ENCODE peak calls at places on chromosomes 11 and 22, in seven cellular contexts. S is lower lobe of right lung, U is trophoblast cell, P is heart right ventricle, V is ovary, R is colonic mucosa, W is neural progenitor cell. E is an unnamed sample. For H3K27me3, the result is how much of the 10 kb centered on the place peaks cover.

GRCh38 chr11:81071641-81072040 is 1630.8 kb upstream of the TENM4 start:
- DNase-seq in R (no peak), V (no peak), P (no peak), W (no peak), S (no peak), U (peak), E (no peak)

GRCh38 chr22:17552737-17553136 is 10.6 kb upstream of the SLC25A18 start:
- DNase-seq in S (peak), V (no peak), W (no peak), R (no peak), U (no peak), P (peak), E (no peak)

GRCh38 chr11:65071907-65072630 is 11.8 kb downstream of the CDCA5 start:
- DNase-seq in P (no peak), S (no peak), V (no peak), W (no peak), U (no peak), R (no peak), E (no peak)

GRCh38 chr11:115112779-115113178 is 391.4 kb downstream of the CADM1 start:
- DNase-seq in W (peak), P (no peak), U (no peak), S (no peak), R (no peak), V (no peak), E (no peak)

GRCh38 chr22:46673205-46673604 is 53.0 kb downstream of the GRAMD4 start:
- DNase-seq in V (no peak), S (no peak), U (peak), P (no peak), R (no peak), W (no peak), E (no peak)

GRCh38 chr22:22879675-22880029 is 8.0 kb upstream of the IGLL5 start:
- DNase-seq in W (no peak), P (no peak), U (no peak), V (no peak), R (no peak), S (no peak), E (no peak)

GRCh38 chr22:37338539-37339246 is 56.4 kb downstream of the CYTH4 start:
- DNase-seq in P (no peak), V (no peak), W (no peak), R (no peak), S (no peak), U (no peak), E (no peak)

GRCh38 chr11:880447-880846 is 30.2 kb downstream of the CHID1 start:
- DNase-seq in U (no peak), P (no peak), S (no peak), R (no peak), W (no peak), V (no peak), E (no peak)

GRCh38 chr22:30306629-30307016 is 17.3 kb upstream of the CASTOR1 start:
- DNase-seq in V (no peak), R (no peak), U (no peak), W (no peak), P (no peak), S (no peak), E (no peak)

GRCh38 chr22:30305906-30306628 is 16.8 kb upstream of the CASTOR1 start:
- DNase-seq in S (no peak), P (no peak), W (no peak), U (no peak), V (no peak), R (peak), E (no peak)

GRCh38 chr22:30304495-30305244 is 15.4 kb upstream of the CASTOR1 start:
- DNase-seq in P (peak), S (no peak), V (no peak), R (no peak), W (no peak), U (peak), E (no peak)

GRCh38 chr22:30307026-30307574 is 17.8 kb upstream of the CASTOR1 start:
- DNase-seq in R (no peak), W (no peak), V (no peak), P (no peak), U (no peak), S (no peak), E (no peak)

GRCh38 chr22:30305519-30305905 is 16.2 kb upstream of the CASTOR1 start:
- DNase-seq in W (no peak), P (peak), U (peak), S (no peak), V (peak), R (peak), E (no peak)
- H3K27ac ChIP-seq in W (no peak), P (peak), U (peak), S (peak), V (peak), R (peak), E (peak)

DNA sequence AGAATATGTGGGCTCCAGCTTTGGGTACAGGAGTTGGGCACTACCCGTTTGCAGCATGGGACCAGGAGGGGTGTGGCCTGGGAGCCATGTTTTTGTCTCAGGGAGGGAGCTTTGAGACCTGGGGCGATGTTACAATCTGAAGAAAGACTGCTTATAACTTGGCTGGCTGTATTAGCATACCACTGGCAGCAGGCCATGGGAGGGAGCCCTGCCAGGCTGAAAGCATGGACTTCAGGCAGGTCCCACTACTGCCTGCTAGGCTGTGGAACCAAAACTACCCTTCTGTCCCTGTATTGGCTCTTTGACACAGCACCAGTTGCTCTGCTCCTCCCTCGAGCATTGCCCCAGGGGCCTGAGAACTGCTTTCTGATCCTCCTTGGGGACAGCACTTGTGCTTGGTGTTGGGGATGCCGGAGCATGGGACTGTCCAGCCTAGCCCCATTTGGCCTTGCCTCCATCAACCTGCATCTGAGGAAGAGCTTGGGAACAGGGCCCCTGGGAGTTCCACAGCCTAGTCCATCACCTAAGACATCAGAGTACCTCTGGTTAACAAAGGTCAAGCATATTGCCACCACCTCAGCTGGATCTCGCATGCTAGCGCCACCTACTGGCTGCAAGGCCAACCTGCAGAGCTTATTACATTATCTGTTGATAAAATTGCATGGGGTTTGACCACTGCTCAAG is 217.4 kb downstream of the SBF2 start:
- DNase-seq in P (peak), W (peak), S (no peak), V (peak), R (peak), U (peak), E (no peak)
- H3K4me3 ChIP-seq in P (no peak), W (no peak), S (no peak), V (no peak), R (no peak), U (no peak), E (no peak)

GRCh38 chr11:124753624-124754023 is 1.6 kb upstream of the VSIG2 start:
- DNase-seq in V (no peak), S (no peak), W (no peak), R (no peak), U (no peak), P (no peak), E (no peak)

GRCh38 chr11:124751391-124751740 is 689 bp downstream of the VSIG2 start:
- DNase-seq in V (no peak), W (no peak), P (no peak), R (no peak), U (no peak), S (no peak), E (no peak)

GRCh38 chr11:124751741-124752470 is at the start of gene VSIG2:
- DNase-seq in V (no peak), U (no peak), W (no peak), R (peak), S (no peak), P (no peak), E (no peak)

GRCh38 chr11:124753207-124753606 is 1.2 kb upstream of the VSIG2 start:
- DNase-seq in P (no peak), R (no peak), U (no peak), W (no peak), V (no peak), S (no peak), E (no peak)

DNA sequence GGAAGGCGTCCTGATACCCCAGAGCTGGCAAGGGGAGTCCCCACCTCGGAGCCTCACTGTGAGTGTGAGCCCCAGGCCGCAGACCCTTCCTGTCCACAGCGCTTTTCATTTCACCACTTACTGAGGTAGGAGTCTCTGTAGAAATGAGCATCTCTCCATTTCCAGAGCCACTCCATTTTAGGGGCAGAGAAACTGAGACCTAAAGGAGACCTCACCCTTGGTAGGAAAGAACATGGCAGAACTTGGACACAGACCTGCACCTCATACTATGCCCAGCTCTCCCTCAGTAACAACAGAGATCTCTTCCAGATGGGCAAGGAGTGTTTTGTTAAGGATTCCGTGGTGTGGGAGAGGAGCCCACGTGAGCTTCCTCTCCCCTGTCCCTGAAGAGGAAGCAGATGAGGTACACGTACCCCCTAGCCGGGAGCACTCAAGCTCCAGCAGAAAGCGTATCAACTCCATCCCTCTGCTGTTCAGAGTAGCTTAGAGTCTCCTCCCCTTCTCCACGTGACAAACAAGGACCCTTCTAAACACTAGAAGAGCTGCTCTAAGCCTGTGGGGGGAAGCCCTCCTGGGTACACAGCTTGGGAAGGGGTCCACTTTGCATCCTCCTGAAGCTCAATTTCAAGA is 531 bp upstream of the VSIG2 start:
- DNase-seq in R (no peak), P (no peak), U (no peak), W (no peak), S (no peak), V (no peak), E (no peak)
- H3K27me3 ChIP-seq in R (under half), P (half or more), U (half or more), W (half or more), S (under half), V (under half), E (half or more)

GRCh38 chr11:57269580-57270021 is 32.6 kb upstream of the APLNR start:
- DNase-seq in S (no peak), P (no peak), W (no peak), R (no peak), U (no peak), V (no peak), E (no peak)
- H3K27ac ChIP-seq in S (no peak), P (no peak), W (no peak), R (no peak), U (no peak), V (no peak), E (no peak)

GRCh38 chr11:73315288-73316020 is 7.4 kb downstream of the ARHGEF17 start:
- DNase-seq in S (no peak), W (peak), R (no peak), U (no peak), V (no peak), P (no peak), E (no peak)

GRCh38 chr11:73314121-73314948 is 6.3 kb downstream of the ARHGEF17 start:
- DNase-seq in U (peak), S (peak), V (no peak), R (no peak), P (no peak), W (peak), E (peak)

GRCh38 chr11:73312036-73312435 is 4.0 kb downstream of the ARHGEF17 start:
- DNase-seq in S (no peak), W (no peak), U (peak), V (no peak), P (no peak), R (no peak), E (no peak)

GRCh38 chr11:73312806-73313403 is 4.8 kb downstream of the ARHGEF17 start:
- DNase-seq in P (no peak), V (no peak), W (no peak), S (no peak), R (no peak), U (no peak), E (no peak)

GRCh38 chr11:73313652-73314051 is 5.6 kb downstream of the ARHGEF17 start:
- DNase-seq in V (no peak), R (no peak), U (no peak), P (no peak), W (no peak), S (no peak), E (no peak)
- H3K4me3 ChIP-seq in V (peak), R (no peak), U (no peak), P (peak), W (no peak), S (peak), E (no peak)

GRCh38 chr11:59614277-59615131 is 1.1 kb downstream of the OSBP start:
- DNase-seq in S (no peak), U (peak), P (no peak), W (no peak), R (no peak), V (no peak), E (no peak)

GRCh38 chr11:59607703-59608454 is 7.7 kb downstream of the OSBP start:
- DNase-seq in W (no peak), R (no peak), V (no peak), S (no peak), U (no peak), P (no peak), E (no peak)

GRCh38 chr11:59611570-59612565 is 3.7 kb downstream of the OSBP start:
- DNase-seq in W (no peak), U (peak), R (peak), S (no peak), V (no peak), P (no peak), E (no peak)

GRCh38 chr11:59615132-59615636 is 390 bp downstream of the OSBP start:
- DNase-seq in P (peak), W (no peak), V (peak), S (peak), U (peak), R (peak), E (peak)

GRCh38 chr11:59610289-59610688 is 5.3 kb downstream of the OSBP start:
- DNase-seq in U (no peak), S (no peak), P (no peak), V (no peak), W (no peak), R (no peak), E (no peak)
- H3K27me3 ChIP-seq in U (under half), S (under half), P (under half), V (under half), W (under half), R (under half), E (under half)

GRCh38 chr22:50251472-50252054 is 498 bp upstream of the HDAC10 start:
- DNase-seq in P (no peak), U (no peak), W (no peak), R (no peak), S (no peak), V (no peak), E (no peak)

GRCh38 chr22:50253941-50254340 is 2.9 kb upstream of the HDAC10 start:
- DNase-seq in S (no peak), U (no peak), P (no peak), R (no peak), V (no peak), W (no peak), E (no peak)

GRCh38 chr22:50252081-50253045 is 1.3 kb upstream of the HDAC10 start:
- DNase-seq in R (peak), U (peak), S (peak), P (peak), W (peak), V (peak), E (no peak)

GRCh38 chr22:50255099-50255498 is 4.0 kb upstream of the HDAC10 start:
- DNase-seq in P (no peak), S (no peak), W (no peak), U (no peak), V (no peak), R (no peak), E (no peak)

DNA sequence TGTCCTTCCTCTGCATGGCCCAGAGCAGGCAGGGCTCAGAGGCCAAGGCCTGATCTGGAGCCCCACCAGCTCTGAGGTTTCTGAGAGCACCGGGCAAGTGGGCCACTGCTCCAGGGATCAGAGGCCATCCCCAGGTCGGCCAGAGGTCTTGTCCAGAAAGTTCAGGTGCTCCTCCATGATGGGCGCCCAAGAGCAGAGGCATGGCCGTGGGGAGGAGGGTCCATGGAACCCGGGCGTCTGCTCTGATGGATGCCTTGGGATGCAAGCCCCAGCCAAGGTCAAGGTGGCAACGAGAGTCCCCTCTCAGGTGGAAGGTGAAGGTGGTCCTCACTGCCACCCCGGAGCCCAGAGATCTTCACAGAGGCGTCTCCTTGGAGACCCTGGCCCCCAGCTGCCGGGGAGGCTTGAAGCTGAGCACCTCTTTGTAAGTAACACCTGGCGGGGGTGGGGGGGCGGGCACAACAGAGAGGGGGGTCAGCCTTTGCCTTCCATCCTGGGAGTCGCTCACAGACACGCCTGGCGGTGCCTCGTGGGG is 2.0 kb upstream of the HDAC10 start:
- DNase-seq in R (no peak), U (no peak), S (no peak), P (no peak), V (peak), W (no peak), E (no peak)
- H3K27ac ChIP-seq in R (no peak), U (no peak), S (no peak), P (no peak), V (no peak), W (no peak), E (no peak)